ENCODE peak calls at places on chromosomes 4 and X, in nine cellular contexts. U is left cardiac atrium; W is OCI-M1; J is A549; C is naive B cell; I is stimulated activated CD4-positive, alpha-beta T cell treated with anti-CD3 and anti-CD28 coated beads, TNF-alpha, amount 100 ng/mL, for 24 hours; N is IMR-90; H is activated T-cell treated with anti-CD3 and anti-CD28 coated beads for 1 hour; F is GM04504. T is an unnamed sample.

GRCh38 chr4:24843121-24843520 is 47.7 kb downstream of the SOD3 start:
- DNase-seq in J (no peak), I (no peak), W (no peak), U (no peak), C (no peak), H (no peak), N (no peak), F (no peak), T (no peak)

GRCh38 chrX:106780259-106780658 is 22.2 kb upstream of the TBC1D8B start:
- DNase-seq in W (no peak), U (no peak), I (no peak), F (no peak), H (no peak), N (no peak), C (no peak), J (no peak), T (no peak)

GRCh38 chrX:721354-721753 is 90.8 kb downstream of the SHOX start:
- DNase-seq in N (no peak), W (no peak), H (no peak), C (no peak), J (no peak), U (no peak), I (no peak), F (no peak), T (no peak)

GRCh38 chr4:30757357-30757756 is 37.2 kb downstream of the PCDH7 start:
- DNase-seq in F (peak), N (peak), C (no peak), W (peak), U (no peak), H (no peak), J (no peak), I (no peak), T (peak)

GRCh38 chrX:9767375-9767774 is 1.7 kb upstream of the GPR143 start:
- DNase-seq in N (no peak), I (no peak), U (no peak), C (no peak), W (no peak), H (no peak), J (no peak), F (no peak), T (no peak)

GRCh38 chrX:38641197-38641596 is 79.9 kb downstream of the TSPAN7 start:
- DNase-seq in F (no peak), W (no peak), U (no peak), N (no peak), C (no peak), H (no peak), J (no peak), I (no peak), T (no peak)

GRCh38 chr4:186701273-186701672 is 22.4 kb downstream of the FAT1 start:
- DNase-seq in I (no peak), F (no peak), J (no peak), H (no peak), U (peak), W (no peak), C (no peak), N (peak), T (peak)

GRCh38 chrX:12789976-12790375 is 1.2 kb upstream of the PRPS2 start:
- DNase-seq in J (no peak), N (no peak), H (no peak), F (no peak), I (no peak), C (no peak), U (no peak), W (no peak), T (no peak)

GRCh38 chr4:109432676-109433075 is 939 bp upstream of the SEC24B start:
- DNase-seq in N (peak), F (peak), U (no peak), C (no peak), I (no peak), W (peak), J (no peak), H (no peak), T (no peak)

GRCh38 chr4:104938624-104939023 is 208.1 kb upstream of the TET2 start:
- DNase-seq in H (no peak), F (no peak), N (no peak), C (no peak), I (no peak), J (no peak), W (no peak), U (no peak), T (no peak)

GRCh38 chr4:72690782-72691181 is 121.8 kb upstream of the ADAMTS3 start:
- DNase-seq in N (no peak), J (no peak), U (no peak), F (no peak), I (no peak), H (no peak), C (no peak), W (peak), T (no peak)

GRCh38 chr4:125140966-125141495 is 173.7 kb upstream of the FAT4 start:
- DNase-seq in U (no peak), H (no peak), N (peak), J (no peak), C (no peak), F (peak), W (no peak), I (no peak), T (peak)

GRCh38 chr4:189511581-189511980 is 429.1 kb upstream of the FRG1 start:
- DNase-seq in U (no peak), N (no peak), J (no peak), I (no peak), F (no peak), W (no peak), C (no peak), H (no peak), T (no peak)

GRCh38 chr4:6236816-6237390 is 32.7 kb upstream of the WFS1 start:
- DNase-seq in F (no peak), N (no peak), C (no peak), J (no peak), I (no peak), U (no peak), H (no peak), W (no peak), T (no peak)

GRCh38 chr4:64538219-64538618 is 129.0 kb upstream of the TECRL start:
- DNase-seq in J (no peak), N (no peak), W (no peak), C (no peak), H (no peak), F (no peak), U (no peak), I (no peak), T (no peak)

GRCh38 chr4:176780995-176781738 is 11.6 kb downstream of the VEGFC start:
- DNase-seq in W (no peak), H (no peak), I (no peak), J (no peak), U (no peak), N (no peak), C (no peak), F (no peak), T (no peak)

GRCh38 chr4:109032676-109033075 is 269.8 kb downstream of the COL25A1 start:
- DNase-seq in F (no peak), N (no peak), I (no peak), J (no peak), U (no peak), W (no peak), H (no peak), C (no peak), T (no peak)

GRCh38 chr4:61024610-61025009 is 175.5 kb upstream of the ADGRL3 start:
- DNase-seq in W (no peak), I (no peak), H (no peak), F (no peak), U (no peak), J (no peak), C (no peak), N (no peak), T (no peak)

GRCh38 chrX:39855748-39856129 is 242.0 kb downstream of the BCOR start:
- DNase-seq in I (peak), W (peak), N (peak), U (no peak), H (peak), J (peak), C (peak), F (no peak), T (peak)

GRCh38 chr4:143701365-143701764 is 890 bp upstream of the FREM3 start:
- DNase-seq in H (no peak), C (no peak), I (no peak), N (no peak), U (no peak), J (no peak), F (no peak), W (peak), T (no peak)

GRCh38 chr4:108053281-108053701 is 63.6 kb downstream of the HADH start:
- DNase-seq in U (no peak), N (no peak), H (no peak), J (no peak), C (no peak), I (no peak), W (no peak), F (no peak), T (no peak)